ENCODE peak calls at places on chromosomes 12 and 14, in seven cellular contexts. One of them, this sample, is unnamed.

GRCh38 chr12:48334807-48335206 is 15.9 kb downstream of the ZNF641 start:
- DNase-seq in body of pancreas: no peak
- DNase-seq in stomach: no peak
- DNase-seq in HCT116: no peak
- DNase-seq in gastrocnemius medialis: no peak
- DNase-seq in uterus: no peak
- DNase-seq in transverse colon: no peak
- DNase-seq in this sample: no peak

GRCh38 chr14:68819260-68819691 is 26.4 kb upstream of the ZFP36L1 start:
- DNase-seq in transverse colon: peak
- DNase-seq in body of pancreas: peak
- DNase-seq in gastrocnemius medialis: no peak
- DNase-seq in HCT116: peak
- DNase-seq in uterus: peak
- DNase-seq in stomach: peak
- DNase-seq in this sample: no peak

GRCh38 chr12:44484862-44485261 is 391.3 kb downstream of the NELL2 start:
- DNase-seq in uterus: no peak
- DNase-seq in HCT116: no peak
- DNase-seq in body of pancreas: no peak
- DNase-seq in stomach: no peak
- DNase-seq in transverse colon: no peak
- DNase-seq in gastrocnemius medialis: no peak
- DNase-seq in this sample: no peak

GRCh38 chr12:109606261-109607028 is 32.9 kb downstream of the MVK start:
- DNase-seq in HCT116: no peak
- DNase-seq in transverse colon: no peak
- DNase-seq in gastrocnemius medialis: no peak
- DNase-seq in body of pancreas: no peak
- DNase-seq in stomach: no peak
- DNase-seq in uterus: no peak
- DNase-seq in this sample: no peak

GRCh38 chr12:30989754-30990153 is 63.2 kb downstream of the TSPAN11 start:
- DNase-seq in transverse colon: peak
- DNase-seq in uterus: no peak
- DNase-seq in body of pancreas: peak
- DNase-seq in gastrocnemius medialis: no peak
- DNase-seq in stomach: no peak
- DNase-seq in HCT116: no peak
- DNase-seq in this sample: peak

GRCh38 chr12:27822076-27822712 is 42.2 kb upstream of the MANSC4 start:
- DNase-seq in gastrocnemius medialis: no peak
- DNase-seq in stomach: no peak
- DNase-seq in body of pancreas: no peak
- DNase-seq in uterus: no peak
- DNase-seq in transverse colon: no peak
- DNase-seq in HCT116: peak
- DNase-seq in this sample: no peak

GRCh38 chr12:49789992-49790391 is 38.2 kb downstream of the NCKAP5L start:
- DNase-seq in body of pancreas: no peak
- DNase-seq in uterus: no peak
- DNase-seq in HCT116: no peak
- DNase-seq in transverse colon: no peak
- DNase-seq in gastrocnemius medialis: no peak
- DNase-seq in stomach: no peak
- DNase-seq in this sample: no peak

GRCh38 chr12:53098354-53098981 is 1.0 kb downstream of the IGFBP6 start:
- DNase-seq in body of pancreas: no peak
- DNase-seq in gastrocnemius medialis: peak
- DNase-seq in uterus: peak
- DNase-seq in HCT116: peak
- DNase-seq in stomach: peak
- DNase-seq in transverse colon: peak
- DNase-seq in this sample: no peak

GRCh38 chr12:62618948-62619347 is 152.3 kb downstream of the MON2 start:
- DNase-seq in gastrocnemius medialis: no peak
- DNase-seq in uterus: no peak
- DNase-seq in transverse colon: no peak
- DNase-seq in HCT116: no peak
- DNase-seq in body of pancreas: no peak
- DNase-seq in stomach: no peak
- DNase-seq in this sample: no peak

GRCh38 chr12:120116792-120117651 is 469 bp upstream of the RAB35 start:
- DNase-seq in gastrocnemius medialis: peak
- DNase-seq in transverse colon: peak
- DNase-seq in body of pancreas: peak
- DNase-seq in HCT116: peak
- DNase-seq in uterus: peak
- DNase-seq in stomach: peak
- DNase-seq in this sample: peak

GRCh38 chr12:75684678-75685620 is 173.5 kb upstream of the KRR1 start:
- DNase-seq in transverse colon: no peak
- DNase-seq in stomach: no peak
- DNase-seq in body of pancreas: no peak
- DNase-seq in gastrocnemius medialis: no peak
- DNase-seq in HCT116: no peak
- DNase-seq in uterus: no peak
- DNase-seq in this sample: no peak

GRCh38 chr14:92625213-92625612 is 111.6 kb downstream of the RIN3 start:
- DNase-seq in uterus: peak
- DNase-seq in HCT116: peak
- DNase-seq in body of pancreas: no peak
- DNase-seq in stomach: no peak
- DNase-seq in gastrocnemius medialis: no peak
- DNase-seq in transverse colon: no peak
- DNase-seq in this sample: no peak

GRCh38 chr14:67514650-67515385 is 18.3 kb upstream of the PLEKHH1 start:
- DNase-seq in uterus: peak
- DNase-seq in gastrocnemius medialis: no peak
- DNase-seq in HCT116: no peak
- DNase-seq in transverse colon: peak
- DNase-seq in stomach: peak
- DNase-seq in body of pancreas: peak
- DNase-seq in this sample: peak

GRCh38 chr14:67515386-67516079 is 17.6 kb upstream of the PLEKHH1 start:
- DNase-seq in uterus: no peak
- DNase-seq in stomach: peak
- DNase-seq in body of pancreas: peak
- DNase-seq in HCT116: no peak
- DNase-seq in gastrocnemius medialis: no peak
- DNase-seq in transverse colon: no peak
- DNase-seq in this sample: no peak

GRCh38 chr14:67519406-67519805 is 13.7 kb upstream of the PLEKHH1 start:
- DNase-seq in uterus: no peak
- DNase-seq in gastrocnemius medialis: no peak
- DNase-seq in transverse colon: no peak
- DNase-seq in stomach: no peak
- DNase-seq in HCT116: no peak
- DNase-seq in body of pancreas: no peak
- DNase-seq in this sample: no peak

GRCh38 chr14:67516679-67517078 is 16.4 kb upstream of the PLEKHH1 start:
- DNase-seq in HCT116: no peak
- DNase-seq in uterus: no peak
- DNase-seq in stomach: no peak
- DNase-seq in transverse colon: no peak
- DNase-seq in gastrocnemius medialis: no peak
- DNase-seq in body of pancreas: no peak
- DNase-seq in this sample: no peak

DNA sequence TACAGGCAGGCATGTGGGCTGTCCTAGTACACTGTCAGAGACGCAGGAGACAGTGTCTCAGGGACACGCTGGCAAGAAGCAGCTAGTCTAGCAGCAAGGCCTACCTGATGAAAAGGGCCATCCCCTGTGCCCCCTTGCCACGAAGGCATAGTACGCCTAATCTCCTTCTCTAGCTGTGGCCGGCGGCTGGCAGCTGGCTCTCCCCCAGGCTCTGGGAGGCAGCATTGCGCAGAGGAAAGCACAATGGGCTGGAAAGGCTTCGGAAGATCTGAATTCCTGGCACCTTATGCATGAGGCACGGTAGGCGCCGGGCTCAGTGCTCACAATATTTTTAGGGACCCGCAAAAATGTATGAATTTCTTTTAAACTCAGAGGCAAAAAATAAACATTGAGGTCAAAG is 16.0 kb upstream of the PLEKHH1 start:
- DNase-seq in uterus: no peak
- DNase-seq in transverse colon: peak
- DNase-seq in gastrocnemius medialis: no peak
- DNase-seq in HCT116: no peak
- DNase-seq in stomach: peak
- DNase-seq in body of pancreas: peak
- DNase-seq in this sample: peak
- TF ChIP-seq CTCF in uterus: no peak
- TF ChIP-seq CTCF in transverse colon: no peak
- TF ChIP-seq CTCF in gastrocnemius medialis: no peak
- TF ChIP-seq CTCF in HCT116: no peak
- TF ChIP-seq CTCF in stomach: no peak
- TF ChIP-seq CTCF in body of pancreas: peak
- TF ChIP-seq CTCF in this sample: no peak

GRCh38 chr14:105065280-105066228 is at the start of gene GPR132:
- DNase-seq in transverse colon: peak
- DNase-seq in HCT116: no peak
- DNase-seq in body of pancreas: peak
- DNase-seq in gastrocnemius medialis: peak
- DNase-seq in uterus: no peak
- DNase-seq in stomach: peak
- DNase-seq in this sample: peak
- TF ChIP-seq POLR2A in transverse colon: peak
- TF ChIP-seq POLR2A in HCT116: no peak
- TF ChIP-seq POLR2A in body of pancreas: no peak
- TF ChIP-seq POLR2A in gastrocnemius medialis: no peak
- TF ChIP-seq POLR2A in uterus: no peak
- TF ChIP-seq POLR2A in stomach: no peak
- TF ChIP-seq POLR2A in this sample: peak

DNA sequence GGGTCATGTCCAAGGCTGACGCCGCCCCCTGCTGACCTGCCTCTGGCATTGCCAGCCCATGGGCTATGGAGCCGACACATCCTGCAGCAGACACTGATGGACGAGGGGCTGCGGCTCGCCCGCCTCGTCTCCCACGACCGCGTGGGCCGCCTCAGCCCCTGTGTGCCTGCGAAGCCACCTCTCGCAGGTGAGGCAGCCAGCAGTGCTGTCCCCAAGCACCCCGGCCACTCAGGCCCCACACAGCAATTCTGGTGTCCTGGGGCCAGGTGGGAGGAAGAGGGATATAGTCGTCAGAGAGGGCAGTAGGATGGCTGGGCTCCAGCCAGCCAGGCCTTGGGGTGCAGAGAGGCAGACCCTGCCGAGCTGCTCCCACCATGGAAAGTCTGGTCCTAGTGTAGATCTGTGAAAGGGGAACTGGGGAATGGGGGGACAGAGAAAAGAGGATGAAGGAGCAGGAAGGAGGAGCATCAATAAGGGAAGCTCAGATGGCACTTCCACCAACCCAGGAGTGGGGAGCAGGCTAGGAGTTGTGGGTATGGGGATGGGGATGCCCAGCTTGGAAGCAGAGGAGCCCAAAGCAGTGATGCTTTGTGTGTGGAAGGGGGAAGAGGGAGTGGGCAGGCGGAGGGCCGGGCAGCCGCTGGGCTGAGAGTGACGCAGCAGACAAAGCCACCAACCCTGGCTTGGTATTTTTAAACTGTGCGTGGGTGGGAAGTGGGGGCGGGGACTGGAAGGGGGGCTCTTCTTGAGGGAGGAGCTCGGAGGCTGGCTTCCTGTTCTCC is 4.7 kb downstream of the NAB2 start:
- DNase-seq in uterus: peak
- DNase-seq in body of pancreas: peak
- DNase-seq in gastrocnemius medialis: peak
- DNase-seq in HCT116: no peak
- DNase-seq in stomach: peak
- DNase-seq in transverse colon: peak
- DNase-seq in this sample: peak
- TF ChIP-seq CTCF in uterus: peak
- TF ChIP-seq CTCF in body of pancreas: peak
- TF ChIP-seq CTCF in gastrocnemius medialis: peak
- TF ChIP-seq CTCF in HCT116: peak
- TF ChIP-seq CTCF in stomach: no peak
- TF ChIP-seq CTCF in transverse colon: peak
- TF ChIP-seq CTCF in this sample: peak

GRCh38 chr14:70822706-70823185 is 13.4 kb upstream of the MAP3K9 start:
- DNase-seq in transverse colon: peak
- DNase-seq in gastrocnemius medialis: no peak
- DNase-seq in stomach: peak
- DNase-seq in body of pancreas: no peak
- DNase-seq in HCT116: no peak
- DNase-seq in uterus: no peak
- DNase-seq in this sample: peak

GRCh38 chr14:70821581-70821915 is 12.2 kb upstream of the MAP3K9 start:
- DNase-seq in uterus: no peak
- DNase-seq in stomach: peak
- DNase-seq in HCT116: no peak
- DNase-seq in body of pancreas: no peak
- DNase-seq in gastrocnemius medialis: no peak
- DNase-seq in transverse colon: no peak
- DNase-seq in this sample: no peak

GRCh38 chr14:70827366-70828151 is 18.2 kb upstream of the MAP3K9 start:
- DNase-seq in uterus: no peak
- DNase-seq in gastrocnemius medialis: no peak
- DNase-seq in stomach: no peak
- DNase-seq in transverse colon: peak
- DNase-seq in body of pancreas: no peak
- DNase-seq in HCT116: no peak
- DNase-seq in this sample: no peak

GRCh38 chr14:70823281-70823680 is 14.0 kb upstream of the MAP3K9 start:
- DNase-seq in body of pancreas: no peak
- DNase-seq in stomach: no peak
- DNase-seq in transverse colon: no peak
- DNase-seq in uterus: no peak
- DNase-seq in gastrocnemius medialis: no peak
- DNase-seq in HCT116: no peak
- DNase-seq in this sample: no peak

DNA sequence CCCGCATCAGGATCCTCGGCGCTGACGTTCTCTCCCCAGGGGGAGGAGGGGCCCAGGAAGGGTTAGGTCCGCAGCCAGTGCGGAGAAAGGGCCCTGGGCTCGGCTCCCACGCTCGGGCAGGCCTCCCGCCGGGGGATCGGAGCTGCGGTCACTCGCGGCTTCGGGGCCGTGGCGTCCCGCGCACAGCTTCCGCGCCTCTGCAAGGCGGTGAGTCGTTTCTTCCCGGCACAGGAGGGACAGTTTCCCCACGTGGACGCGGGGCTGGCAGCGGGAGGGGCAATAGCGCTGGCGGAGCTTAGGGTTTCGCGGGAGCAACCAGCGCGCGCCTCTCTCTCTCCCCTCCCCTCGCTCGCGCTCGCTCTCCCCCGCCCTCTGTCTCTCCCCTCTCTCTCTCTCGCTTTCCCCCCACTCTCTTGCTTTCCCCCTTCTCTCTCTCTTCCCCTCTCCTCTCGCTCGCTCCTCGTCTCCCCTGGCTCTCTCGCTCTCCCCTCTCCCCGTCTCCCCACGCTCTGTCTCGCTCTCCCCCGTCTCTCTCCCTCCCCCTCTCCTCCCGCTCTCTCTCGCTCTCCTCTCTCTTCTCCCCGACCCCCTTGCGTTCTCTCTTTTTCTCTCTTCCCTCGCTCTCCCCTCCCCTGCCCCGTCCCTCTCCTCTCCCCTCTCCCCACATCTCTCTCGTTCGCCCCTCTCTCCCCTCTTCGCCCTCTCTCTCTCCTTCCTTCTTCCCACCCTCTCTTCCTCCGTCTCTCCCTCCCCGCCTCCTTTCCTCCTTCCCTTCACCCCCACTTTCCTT is 12.8 kb upstream of the MAP3K9 start:
- DNase-seq in transverse colon: peak
- DNase-seq in stomach: peak
- DNase-seq in HCT116: no peak
- DNase-seq in uterus: peak
- DNase-seq in body of pancreas: peak
- DNase-seq in gastrocnemius medialis: peak
- DNase-seq in this sample: peak
- TF ChIP-seq POLR2A in transverse colon: no peak
- TF ChIP-seq POLR2A in stomach: no peak
- TF ChIP-seq POLR2A in HCT116: no peak
- TF ChIP-seq POLR2A in uterus: no peak
- TF ChIP-seq POLR2A in body of pancreas: no peak
- TF ChIP-seq POLR2A in gastrocnemius medialis: no peak
- TF ChIP-seq POLR2A in this sample: no peak

This sample was measured in thyroid gland.